ENCODE peak calls at places on chromosomes 11 and 22, in four cellular contexts. J is brain microvascular endothelial cell, P is EL, I is heart right ventricle. W is an unnamed sample.

GRCh38 chr22:46297151-46297819 is 615 bp downstream of the GTSE1 start:
- DNase-seq in J (peak), P (peak), I (no peak), W (peak)

GRCh38 chr11:46661836-46662235 is 38.6 kb downstream of the ARHGAP1 start:
- DNase-seq in J (no peak), P (no peak), I (no peak), W (no peak)

GRCh38 chr11:118090545-118091162 is 3.9 kb upstream of the SMIM35 start:
- DNase-seq in J (no peak), P (no peak), I (no peak), W (no peak)

GRCh38 chr11:22668005-22668796 is 1.8 kb downstream of the GAS2 start:
- DNase-seq in J (no peak), P (no peak), I (no peak), W (no peak)

GRCh38 chr11:15930442-15931025 is 425.8 kb downstream of the SOX6 start:
- DNase-seq in J (no peak), P (no peak), I (no peak), W (no peak)

GRCh38 chr22:44137415-44137814 is 43.3 kb upstream of the PARVG start:
- DNase-seq in J (no peak), P (no peak), I (no peak), W (no peak)

GRCh38 chr22:45163074-45163416 is 680 bp upstream of the NUP50 start:
- DNase-seq in J (no peak), P (peak), I (no peak), W (peak)

GRCh38 chr11:62705401-62705800 is 1.8 kb downstream of the BSCL2 start:
- DNase-seq in J (no peak), P (no peak), I (no peak), W (peak)

GRCh38 chr22:27212617-27213177 is 555.3 kb downstream of the MIAT start:
- DNase-seq in J (peak), P (peak), I (peak), W (peak)

GRCh38 chr11:98736813-98737212 is 283.9 kb upstream of the CNTN5 start:
- DNase-seq in J (no peak), P (no peak), I (no peak), W (peak)

GRCh38 chr11:85779956-85780640 is 30.8 kb downstream of the SYTL2 start:
- DNase-seq in J (no peak), P (peak), I (no peak), W (no peak)

GRCh38 chr11:121800240-121800639 is 315.8 kb downstream of the BLID start:
- DNase-seq in J (no peak), P (no peak), I (no peak), W (no peak)